ENCODE peak calls at places on chromosome X, in seven cellular contexts. One of them, this sample, is unnamed.
A peak's percentile ranks its signal among the peaks of the same experiment; 100 is the strongest.

GRCh38 chrX:105765691-105766090 is 56.6 kb upstream of the NRK start:
- DNase-seq in mesothelial cell of epicardium: no peak
- DNase-seq in psoas muscle: no peak
- DNase-seq in IMR-90: no peak
- DNase-seq in astrocyte of the cerebellum: no peak
- DNase-seq in nephron progenitor cell: no peak
- DNase-seq in lung: no peak
- DNase-seq in this sample: no peak

GRCh38 chrX:150486011-150486410 is 82.4 kb upstream of the MTM1 start:
- DNase-seq in mesothelial cell of epicardium: no peak
- DNase-seq in psoas muscle: peak; percentile 28
- DNase-seq in IMR-90: peak; percentile 59
- DNase-seq in astrocyte of the cerebellum: peak; percentile 19
- DNase-seq in nephron progenitor cell: peak; percentile 33
- DNase-seq in lung: no peak
- DNase-seq in this sample: peak; percentile 46

GRCh38 chrX:21840199-21840557 is 761 bp downstream of the MBTPS2 start:
- DNase-seq in mesothelial cell of epicardium: no peak
- DNase-seq in psoas muscle: no peak
- DNase-seq in IMR-90: peak; percentile 5
- DNase-seq in astrocyte of the cerebellum: no peak
- DNase-seq in nephron progenitor cell: no peak
- DNase-seq in lung: no peak
- DNase-seq in this sample: no peak

GRCh38 chrX:103685396-103685795 is 1.1 kb downstream of the MORF4L2 start:
- DNase-seq in mesothelial cell of epicardium: no peak
- DNase-seq in psoas muscle: no peak
- DNase-seq in IMR-90: no peak
- DNase-seq in astrocyte of the cerebellum: no peak
- DNase-seq in nephron progenitor cell: no peak
- DNase-seq in lung: no peak
- DNase-seq in this sample: no peak

GRCh38 chrX:18701621-18702361 is 5.7 kb upstream of the PPEF1 start:
- DNase-seq in mesothelial cell of epicardium: no peak
- DNase-seq in psoas muscle: no peak
- DNase-seq in IMR-90: peak; percentile 9
- DNase-seq in astrocyte of the cerebellum: peak; percentile 8
- DNase-seq in nephron progenitor cell: no peak
- DNase-seq in lung: peak; percentile 42
- DNase-seq in this sample: peak; percentile 23

GRCh38 chrX:11553594-11553993 is 112.1 kb downstream of the ARHGAP6 start:
- DNase-seq in mesothelial cell of epicardium: no peak
- DNase-seq in psoas muscle: no peak
- DNase-seq in IMR-90: no peak
- DNase-seq in astrocyte of the cerebellum: no peak
- DNase-seq in nephron progenitor cell: no peak
- DNase-seq in lung: no peak
- DNase-seq in this sample: no peak

GRCh38 chrX:107619836-107620235 is 8.5 kb upstream of the PRPS1 start:
- DNase-seq in mesothelial cell of epicardium: no peak
- DNase-seq in psoas muscle: no peak
- DNase-seq in IMR-90: peak; percentile 49
- DNase-seq in astrocyte of the cerebellum: no peak
- DNase-seq in nephron progenitor cell: no peak
- DNase-seq in lung: no peak
- DNase-seq in this sample: no peak

GRCh38 chrX:133005616-133006015 is 47.2 kb upstream of the HS6ST2 start:
- DNase-seq in mesothelial cell of epicardium: no peak
- DNase-seq in psoas muscle: no peak
- DNase-seq in IMR-90: no peak
- DNase-seq in astrocyte of the cerebellum: no peak
- DNase-seq in nephron progenitor cell: no peak
- DNase-seq in lung: no peak
- DNase-seq in this sample: no peak

GRCh38 chrX:54447461-54447860 is 7.3 kb downstream of the TSR2 start:
- DNase-seq in mesothelial cell of epicardium: no peak
- DNase-seq in psoas muscle: no peak
- DNase-seq in IMR-90: no peak
- DNase-seq in astrocyte of the cerebellum: no peak
- DNase-seq in nephron progenitor cell: no peak
- DNase-seq in lung: no peak
- DNase-seq in this sample: no peak

GRCh38 chrX:154348114-154348531 is 26.3 kb downstream of the FLNA start:
- DNase-seq in mesothelial cell of epicardium: no peak
- DNase-seq in psoas muscle: no peak
- DNase-seq in IMR-90: no peak
- DNase-seq in astrocyte of the cerebellum: no peak
- DNase-seq in nephron progenitor cell: no peak
- DNase-seq in lung: no peak
- DNase-seq in this sample: no peak

GRCh38 chrX:103376118-103376978 is at the start of gene BEX3:
- DNase-seq in mesothelial cell of epicardium: peak; percentile 51
- DNase-seq in psoas muscle: peak; percentile 41
- DNase-seq in IMR-90: peak; percentile 59
- DNase-seq in astrocyte of the cerebellum: no peak
- DNase-seq in nephron progenitor cell: peak; percentile 58
- DNase-seq in lung: peak; percentile 46
- DNase-seq in this sample: peak; percentile 48

GRCh38 chrX:110163488-110163887 is 154.4 kb downstream of the AMMECR1 start:
- DNase-seq in mesothelial cell of epicardium: no peak
- DNase-seq in psoas muscle: no peak
- DNase-seq in IMR-90: peak; percentile 66
- DNase-seq in astrocyte of the cerebellum: no peak
- DNase-seq in nephron progenitor cell: no peak
- DNase-seq in lung: no peak
- DNase-seq in this sample: no peak

GRCh38 chrX:776529-777230 is 146.1 kb downstream of the SHOX start:
- DNase-seq in mesothelial cell of epicardium: no peak
- DNase-seq in psoas muscle: no peak
- DNase-seq in IMR-90: no peak
- DNase-seq in astrocyte of the cerebellum: no peak
- DNase-seq in nephron progenitor cell: no peak
- DNase-seq in lung: no peak
- DNase-seq in this sample: no peak

GRCh38 chrX:13265549-13266132 is 54.2 kb downstream of the ATXN3L start:
- DNase-seq in mesothelial cell of epicardium: no peak
- DNase-seq in psoas muscle: no peak
- DNase-seq in IMR-90: no peak
- DNase-seq in astrocyte of the cerebellum: no peak
- DNase-seq in nephron progenitor cell: no peak
- DNase-seq in lung: no peak
- DNase-seq in this sample: no peak

GRCh38 chrX:119669424-119670037 is 23.4 kb downstream of the SEPTIN6 start:
- DNase-seq in mesothelial cell of epicardium: no peak
- DNase-seq in psoas muscle: peak; percentile 30
- DNase-seq in IMR-90: peak; percentile 84
- DNase-seq in astrocyte of the cerebellum: no peak
- DNase-seq in nephron progenitor cell: no peak
- DNase-seq in lung: no peak
- DNase-seq in this sample: no peak

GRCh38 chrX:70485466-70485865 is 40.8 kb downstream of the DLG3 start:
- DNase-seq in mesothelial cell of epicardium: no peak
- DNase-seq in psoas muscle: no peak
- DNase-seq in IMR-90: no peak
- DNase-seq in astrocyte of the cerebellum: no peak
- DNase-seq in nephron progenitor cell: no peak
- DNase-seq in lung: no peak
- DNase-seq in this sample: no peak

GRCh38 chrX:108261541-108262218 is 170.1 kb downstream of the ATG4A start:
- DNase-seq in mesothelial cell of epicardium: no peak
- DNase-seq in psoas muscle: no peak
- DNase-seq in IMR-90: peak; percentile 80
- DNase-seq in astrocyte of the cerebellum: no peak
- DNase-seq in nephron progenitor cell: no peak
- DNase-seq in lung: no peak
- DNase-seq in this sample: no peak

GRCh38 chrX:109992203-109992602 is 10.7 kb upstream of the TMEM164 start:
- DNase-seq in mesothelial cell of epicardium: no peak
- DNase-seq in psoas muscle: no peak
- DNase-seq in IMR-90: no peak
- DNase-seq in astrocyte of the cerebellum: no peak
- DNase-seq in nephron progenitor cell: no peak
- DNase-seq in lung: no peak
- DNase-seq in this sample: no peak

GRCh38 chrX:69424161-69424560 is 80.0 kb upstream of the NALF2 start:
- DNase-seq in mesothelial cell of epicardium: no peak
- DNase-seq in psoas muscle: no peak
- DNase-seq in IMR-90: peak; percentile 16
- DNase-seq in astrocyte of the cerebellum: no peak
- DNase-seq in nephron progenitor cell: no peak
- DNase-seq in lung: no peak
- DNase-seq in this sample: no peak

GRCh38 chrX:108165349-108166111 is 74.0 kb downstream of the ATG4A start:
- DNase-seq in mesothelial cell of epicardium: no peak
- DNase-seq in psoas muscle: no peak
- DNase-seq in IMR-90: peak; percentile 51
- DNase-seq in astrocyte of the cerebellum: peak; percentile 18
- DNase-seq in nephron progenitor cell: peak; percentile 20
- DNase-seq in lung: no peak
- DNase-seq in this sample: no peak

GRCh38 chrX:4193500-4193899 is 480.1 kb upstream of the PRKX start:
- DNase-seq in mesothelial cell of epicardium: no peak
- DNase-seq in psoas muscle: no peak
- DNase-seq in IMR-90: no peak
- DNase-seq in astrocyte of the cerebellum: no peak
- DNase-seq in nephron progenitor cell: no peak
- DNase-seq in lung: no peak
- DNase-seq in this sample: no peak

GRCh38 chrX:112630187-112630586 is 49.6 kb downstream of the LHFPL1 start:
- DNase-seq in mesothelial cell of epicardium: no peak
- DNase-seq in psoas muscle: no peak
- DNase-seq in IMR-90: no peak
- DNase-seq in astrocyte of the cerebellum: no peak
- DNase-seq in nephron progenitor cell: no peak
- DNase-seq in lung: no peak
- DNase-seq in this sample: no peak

GRCh38 chrX:112786076-112786475 is 54.6 kb downstream of the AMOT start:
- DNase-seq in mesothelial cell of epicardium: no peak
- DNase-seq in psoas muscle: no peak
- DNase-seq in IMR-90: no peak
- DNase-seq in astrocyte of the cerebellum: no peak
- DNase-seq in nephron progenitor cell: no peak
- DNase-seq in lung: no peak
- DNase-seq in this sample: no peak

GRCh38 chrX:74242050-74242449 is 61.9 kb upstream of the ZCCHC13 start:
- DNase-seq in mesothelial cell of epicardium: no peak
- DNase-seq in psoas muscle: no peak
- DNase-seq in IMR-90: peak; percentile 76
- DNase-seq in astrocyte of the cerebellum: peak; percentile 23
- DNase-seq in nephron progenitor cell: no peak
- DNase-seq in lung: no peak
- DNase-seq in this sample: no peak

GRCh38 chrX:115561605-115562491 is 874 bp downstream of the PLS3 start:
- DNase-seq in mesothelial cell of epicardium: peak; percentile 30
- DNase-seq in psoas muscle: peak; percentile 55
- DNase-seq in IMR-90: peak; percentile 35
- DNase-seq in astrocyte of the cerebellum: no peak
- DNase-seq in nephron progenitor cell: peak; percentile 70
- DNase-seq in lung: peak; percentile 61
- DNase-seq in this sample: peak; percentile 29

GRCh38 chrX:23333842-23334535 is 660 bp upstream of the PTCHD1 start:
- DNase-seq in mesothelial cell of epicardium: no peak
- DNase-seq in psoas muscle: no peak
- DNase-seq in IMR-90: no peak
- DNase-seq in astrocyte of the cerebellum: no peak
- DNase-seq in nephron progenitor cell: peak; percentile 60
- DNase-seq in lung: no peak
- DNase-seq in this sample: peak; percentile 23

GRCh38 chrX:117543885-117544284 is 572.7 kb downstream of the KLHL13 start:
- DNase-seq in mesothelial cell of epicardium: no peak
- DNase-seq in psoas muscle: no peak
- DNase-seq in IMR-90: no peak
- DNase-seq in astrocyte of the cerebellum: no peak
- DNase-seq in nephron progenitor cell: no peak
- DNase-seq in lung: no peak
- DNase-seq in this sample: no peak

GRCh38 chrX:117538441-117539418 is 577.9 kb downstream of the KLHL13 start:
- DNase-seq in mesothelial cell of epicardium: no peak
- DNase-seq in psoas muscle: no peak
- DNase-seq in IMR-90: no peak
- DNase-seq in astrocyte of the cerebellum: no peak
- DNase-seq in nephron progenitor cell: no peak
- DNase-seq in lung: no peak
- DNase-seq in this sample: no peak
- TF ChIP-seq CTCF in mesothelial cell of epicardium: no peak
- TF ChIP-seq CTCF in psoas muscle: no peak
- TF ChIP-seq CTCF in IMR-90: no peak
- TF ChIP-seq CTCF in astrocyte of the cerebellum: no peak
- TF ChIP-seq CTCF in nephron progenitor cell: no peak
- TF ChIP-seq CTCF in lung: no peak
- TF ChIP-seq CTCF in this sample: no peak

DNA sequence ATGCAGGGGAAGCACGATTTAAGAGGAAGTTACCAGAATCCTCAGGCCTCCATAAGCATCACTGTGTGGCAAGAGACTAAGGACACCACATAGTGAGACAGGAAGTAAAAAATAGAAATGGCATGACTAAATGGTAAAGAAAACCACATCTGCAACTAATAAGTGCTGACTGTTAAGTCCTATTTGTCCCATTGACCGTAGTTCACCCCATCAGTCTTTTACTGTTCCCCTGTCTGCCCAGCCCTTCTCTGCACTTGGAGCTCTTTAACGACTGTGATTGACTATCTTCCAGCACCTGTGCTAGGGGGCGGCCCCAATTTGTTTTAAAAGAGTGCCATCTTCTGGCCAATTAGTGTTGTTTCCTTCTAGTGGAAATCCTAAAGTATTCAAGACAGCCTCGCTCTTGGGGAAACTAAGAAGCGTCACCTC is 94.2 kb downstream of the MAOA start:
- DNase-seq in mesothelial cell of epicardium: no peak
- DNase-seq in psoas muscle: peak; percentile 23
- DNase-seq in IMR-90: peak; percentile 19
- DNase-seq in astrocyte of the cerebellum: peak; percentile 24
- DNase-seq in nephron progenitor cell: peak; percentile 44
- DNase-seq in lung: peak; percentile 41
- DNase-seq in this sample: peak; percentile 58
- TF ChIP-seq CTCF in mesothelial cell of epicardium: peak; percentile 51
- TF ChIP-seq CTCF in psoas muscle: peak; percentile 56
- TF ChIP-seq CTCF in IMR-90: peak; percentile 49
- TF ChIP-seq CTCF in astrocyte of the cerebellum: peak; percentile 42
- TF ChIP-seq CTCF in nephron progenitor cell: peak; percentile 54
- TF ChIP-seq CTCF in lung: peak; percentile 67
- TF ChIP-seq CTCF in this sample: peak; percentile 62

GRCh38 chrX:38304010-38304409 is 23.3 kb downstream of the RPGR start:
- DNase-seq in mesothelial cell of epicardium: no peak
- DNase-seq in psoas muscle: no peak
- DNase-seq in IMR-90: peak; percentile 7
- DNase-seq in astrocyte of the cerebellum: no peak
- DNase-seq in nephron progenitor cell: no peak
- DNase-seq in lung: no peak
- DNase-seq in this sample: no peak
- TF ChIP-seq CTCF in mesothelial cell of epicardium: no peak
- TF ChIP-seq CTCF in psoas muscle: no peak
- TF ChIP-seq CTCF in IMR-90: peak; percentile 28
- TF ChIP-seq CTCF in astrocyte of the cerebellum: peak; percentile 54
- TF ChIP-seq CTCF in nephron progenitor cell: peak; percentile 40
- TF ChIP-seq CTCF in lung: no peak
- TF ChIP-seq CTCF in this sample: no peak

GRCh38 chrX:48022740-48023139 is 16.0 kb downstream of the SPACA5 start:
- DNase-seq in mesothelial cell of epicardium: no peak
- DNase-seq in psoas muscle: no peak
- DNase-seq in IMR-90: no peak
- DNase-seq in astrocyte of the cerebellum: no peak
- DNase-seq in nephron progenitor cell: no peak
- DNase-seq in lung: no peak
- DNase-seq in this sample: no peak
- TF ChIP-seq CTCF in mesothelial cell of epicardium: no peak
- TF ChIP-seq CTCF in psoas muscle: no peak
- TF ChIP-seq CTCF in IMR-90: no peak
- TF ChIP-seq CTCF in astrocyte of the cerebellum: no peak
- TF ChIP-seq CTCF in nephron progenitor cell: no peak
- TF ChIP-seq CTCF in lung: no peak
- TF ChIP-seq CTCF in this sample: no peak

GRCh38 chrX:111447298-111447697 is 35.3 kb upstream of the DCX start:
- DNase-seq in mesothelial cell of epicardium: no peak
- DNase-seq in psoas muscle: no peak
- DNase-seq in IMR-90: no peak
- DNase-seq in astrocyte of the cerebellum: no peak
- DNase-seq in nephron progenitor cell: peak; percentile 58
- DNase-seq in lung: no peak
- DNase-seq in this sample: peak; percentile 20
- TF ChIP-seq CTCF in mesothelial cell of epicardium: peak; percentile 39
- TF ChIP-seq CTCF in psoas muscle: no peak
- TF ChIP-seq CTCF in IMR-90: peak; percentile 4
- TF ChIP-seq CTCF in astrocyte of the cerebellum: peak; percentile 33
- TF ChIP-seq CTCF in nephron progenitor cell: peak; percentile 39
- TF ChIP-seq CTCF in lung: no peak
- TF ChIP-seq CTCF in this sample: no peak

This sample was measured in colonic mucosa.